ENCODE peak calls at places on chromosomes 13 and 19, in six cellular contexts. One of them, this sample, is unnamed.

GRCh38 chr13:46265292-46265691 is 53.6 kb downstream of the LRRC63 start:
- DNase-seq in testis: no peak
- DNase-seq in stomach: no peak
- DNase-seq in HCT116: no peak
- DNase-seq in adrenal gland: no peak
- DNase-seq in tibial nerve: no peak
- DNase-seq in this sample: no peak

GRCh38 chr19:16518483-16519229 is 22.5 kb downstream of the C19orf44 start:
- DNase-seq in testis: no peak
- DNase-seq in stomach: no peak
- DNase-seq in HCT116: no peak
- DNase-seq in adrenal gland: no peak
- DNase-seq in tibial nerve: no peak
- DNase-seq in this sample: no peak

GRCh38 chr13:38602261-38602660 is 84.6 kb upstream of the FREM2 start:
- DNase-seq in testis: peak; percentile 37
- DNase-seq in stomach: no peak
- DNase-seq in HCT116: no peak
- DNase-seq in adrenal gland: no peak
- DNase-seq in tibial nerve: no peak
- DNase-seq in this sample: no peak

GRCh38 chr19:5387472-5387871 is 46.9 kb upstream of the PTPRS start:
- DNase-seq in testis: no peak
- DNase-seq in stomach: no peak
- DNase-seq in HCT116: no peak
- DNase-seq in adrenal gland: no peak
- DNase-seq in tibial nerve: no peak
- DNase-seq in this sample: no peak

GRCh38 chr13:97140611-97141010 is 81.5 kb upstream of the MBNL2 start:
- DNase-seq in testis: peak; percentile 59
- DNase-seq in stomach: no peak
- DNase-seq in HCT116: no peak
- DNase-seq in adrenal gland: no peak
- DNase-seq in tibial nerve: no peak
- DNase-seq in this sample: no peak

GRCh38 chr13:38804061-38804460 is 117.2 kb downstream of the FREM2 start:
- DNase-seq in testis: no peak
- DNase-seq in stomach: no peak
- DNase-seq in HCT116: no peak
- DNase-seq in adrenal gland: no peak
- DNase-seq in tibial nerve: no peak
- DNase-seq in this sample: no peak

GRCh38 chr13:68970532-68970931 is 1137.1 kb upstream of the ATXN8OS start:
- DNase-seq in testis: no peak
- DNase-seq in stomach: no peak
- DNase-seq in HCT116: no peak
- DNase-seq in adrenal gland: no peak
- DNase-seq in tibial nerve: no peak
- DNase-seq in this sample: no peak

GRCh38 chr19:23527797-23528196 is 132.5 kb upstream of the ZNF91 start:
- DNase-seq in testis: no peak
- DNase-seq in stomach: no peak
- DNase-seq in HCT116: no peak
- DNase-seq in adrenal gland: no peak
- DNase-seq in tibial nerve: no peak
- DNase-seq in this sample: no peak

GRCh38 chr19:6343462-6343861 is 10.1 kb upstream of the ACER1 start:
- DNase-seq in testis: no peak
- DNase-seq in stomach: no peak
- DNase-seq in HCT116: no peak
- DNase-seq in adrenal gland: no peak
- DNase-seq in tibial nerve: no peak
- DNase-seq in this sample: no peak

GRCh38 chr13:60986301-60986700 is 429.3 kb downstream of the PCDH20 start:
- DNase-seq in testis: no peak
- DNase-seq in stomach: no peak
- DNase-seq in HCT116: no peak
- DNase-seq in adrenal gland: no peak
- DNase-seq in tibial nerve: no peak
- DNase-seq in this sample: no peak

GRCh38 chr13:38630780-38631179 is 56.1 kb upstream of the FREM2 start:
- DNase-seq in testis: no peak
- DNase-seq in stomach: no peak
- DNase-seq in HCT116: no peak
- DNase-seq in adrenal gland: no peak
- DNase-seq in tibial nerve: no peak
- DNase-seq in this sample: no peak

GRCh38 chr13:32917504-32917903 is 98.7 kb upstream of the KL start:
- DNase-seq in testis: no peak
- DNase-seq in stomach: no peak
- DNase-seq in HCT116: no peak
- DNase-seq in adrenal gland: no peak
- DNase-seq in tibial nerve: no peak
- DNase-seq in this sample: no peak

GRCh38 chr13:59024434-59024833 is 1139.3 kb downstream of the DIAPH3 start:
- DNase-seq in testis: no peak
- DNase-seq in stomach: no peak
- DNase-seq in HCT116: no peak
- DNase-seq in adrenal gland: no peak
- DNase-seq in tibial nerve: no peak
- DNase-seq in this sample: no peak

GRCh38 chr19:54341295-54341694 is 2.3 kb upstream of the LILRA4 start:
- DNase-seq in testis: no peak
- DNase-seq in stomach: no peak
- DNase-seq in HCT116: no peak
- DNase-seq in adrenal gland: no peak
- DNase-seq in tibial nerve: no peak
- DNase-seq in this sample: no peak

GRCh38 chr19:3179739-3180293 is 1.2 kb downstream of the S1PR4 start:
- DNase-seq in testis: no peak
- DNase-seq in stomach: no peak
- DNase-seq in HCT116: no peak
- DNase-seq in adrenal gland: peak; percentile 14
- DNase-seq in tibial nerve: no peak
- DNase-seq in this sample: no peak

GRCh38 chr19:17807731-17808316 is 12.9 kb downstream of the B3GNT3 start:
- DNase-seq in testis: no peak
- DNase-seq in stomach: no peak
- DNase-seq in HCT116: no peak
- DNase-seq in adrenal gland: no peak
- DNase-seq in tibial nerve: no peak
- DNase-seq in this sample: no peak

GRCh38 chr13:80408270-80408669 is 67.3 kb upstream of the SPRY2 start:
- DNase-seq in testis: no peak
- DNase-seq in stomach: no peak
- DNase-seq in HCT116: no peak
- DNase-seq in adrenal gland: no peak
- DNase-seq in tibial nerve: no peak
- DNase-seq in this sample: no peak
- TF ChIP-seq CTCF in testis: no peak
- TF ChIP-seq CTCF in stomach: no peak
- TF ChIP-seq CTCF in HCT116: peak; percentile 10
- TF ChIP-seq CTCF in adrenal gland: no peak
- TF ChIP-seq CTCF in tibial nerve: no peak
- TF ChIP-seq CTCF in this sample: no peak

GRCh38 chr19:45076029-45076850 is at the start of gene ZNF296:
- DNase-seq in testis: peak; percentile 70
- DNase-seq in stomach: peak; percentile 94
- DNase-seq in HCT116: peak; percentile 75
- DNase-seq in adrenal gland: peak; percentile 76
- DNase-seq in tibial nerve: peak; percentile 41
- DNase-seq in this sample: no peak
- TF ChIP-seq POLR2A in testis: no peak
- TF ChIP-seq POLR2A in stomach: no peak
- TF ChIP-seq POLR2A in HCT116: peak; percentile 85
- TF ChIP-seq POLR2A in adrenal gland: no peak
- TF ChIP-seq POLR2A in tibial nerve: peak; percentile 30
- TF ChIP-seq POLR2A in this sample: peak; percentile 38

DNA sequence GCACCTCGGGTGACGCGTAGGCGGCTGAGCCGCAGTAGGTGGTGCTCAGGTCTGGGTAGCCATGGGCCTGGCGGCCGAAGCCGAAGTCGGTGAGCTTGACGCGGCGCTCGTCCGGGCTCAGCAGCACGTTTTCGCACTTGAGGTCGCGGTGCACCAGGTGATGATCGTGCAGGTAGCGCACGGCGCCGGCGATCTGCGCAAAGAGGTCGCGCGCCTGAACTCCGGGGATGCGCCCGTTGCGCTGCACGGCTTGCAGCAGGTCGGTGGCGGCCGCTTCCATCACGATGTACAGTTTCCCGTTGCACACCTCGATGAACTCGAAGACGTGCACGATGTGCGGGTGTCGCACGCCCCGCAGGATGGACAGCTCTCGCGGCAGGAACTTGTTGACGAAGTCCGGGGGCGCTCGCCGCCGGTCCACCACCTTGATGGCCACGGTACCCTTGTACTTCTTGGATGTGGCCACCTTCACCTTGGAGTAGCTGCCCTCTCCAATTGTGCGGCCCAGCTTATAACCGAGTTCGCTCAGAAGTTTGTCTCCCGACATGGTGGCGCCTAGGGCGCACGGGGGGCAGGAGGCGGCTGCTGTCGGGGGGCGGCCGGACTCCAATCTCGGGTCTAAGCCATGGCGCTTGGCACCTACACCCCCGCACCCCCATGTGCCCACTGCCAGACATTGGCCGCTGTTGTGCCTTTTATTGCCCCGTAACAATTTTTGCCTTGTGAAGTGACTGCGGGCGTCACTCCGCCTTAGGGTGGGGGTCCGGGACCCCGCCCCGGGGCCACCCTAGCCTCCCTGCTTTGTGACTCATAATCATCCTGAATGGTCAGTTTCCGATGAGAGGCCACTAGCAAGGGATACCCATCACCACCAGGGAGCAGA is at the start of gene TSSK6:
- DNase-seq in testis: no peak
- DNase-seq in stomach: no peak
- DNase-seq in HCT116: no peak
- DNase-seq in adrenal gland: no peak
- DNase-seq in tibial nerve: no peak
- DNase-seq in this sample: no peak
- TF ChIP-seq CTCF in testis: no peak
- TF ChIP-seq CTCF in stomach: no peak
- TF ChIP-seq CTCF in HCT116: peak; percentile 45
- TF ChIP-seq CTCF in adrenal gland: no peak
- TF ChIP-seq CTCF in tibial nerve: no peak
- TF ChIP-seq CTCF in this sample: no peak

GRCh38 chr13:51793570-51794273 is 10.2 kb downstream of the DHRS12 start:
- DNase-seq in testis: no peak
- DNase-seq in stomach: no peak
- DNase-seq in HCT116: peak; percentile 55
- DNase-seq in adrenal gland: peak; percentile 78
- DNase-seq in tibial nerve: no peak
- DNase-seq in this sample: no peak
- TF ChIP-seq POLR2A in testis: no peak
- TF ChIP-seq POLR2A in stomach: no peak
- TF ChIP-seq POLR2A in HCT116: no peak
- TF ChIP-seq POLR2A in adrenal gland: no peak
- TF ChIP-seq POLR2A in tibial nerve: no peak
- TF ChIP-seq POLR2A in this sample: no peak

GRCh38 chr13:27338816-27339215 is 68.2 kb downstream of the RASL11A start:
- DNase-seq in testis: no peak
- DNase-seq in stomach: no peak
- DNase-seq in HCT116: peak; percentile 36
- DNase-seq in adrenal gland: no peak
- DNase-seq in tibial nerve: no peak
- DNase-seq in this sample: no peak
- TF ChIP-seq CTCF in testis: no peak
- TF ChIP-seq CTCF in stomach: no peak
- TF ChIP-seq CTCF in HCT116: peak; percentile 46
- TF ChIP-seq CTCF in adrenal gland: no peak
- TF ChIP-seq CTCF in tibial nerve: no peak
- TF ChIP-seq CTCF in this sample: no peak

DNA sequence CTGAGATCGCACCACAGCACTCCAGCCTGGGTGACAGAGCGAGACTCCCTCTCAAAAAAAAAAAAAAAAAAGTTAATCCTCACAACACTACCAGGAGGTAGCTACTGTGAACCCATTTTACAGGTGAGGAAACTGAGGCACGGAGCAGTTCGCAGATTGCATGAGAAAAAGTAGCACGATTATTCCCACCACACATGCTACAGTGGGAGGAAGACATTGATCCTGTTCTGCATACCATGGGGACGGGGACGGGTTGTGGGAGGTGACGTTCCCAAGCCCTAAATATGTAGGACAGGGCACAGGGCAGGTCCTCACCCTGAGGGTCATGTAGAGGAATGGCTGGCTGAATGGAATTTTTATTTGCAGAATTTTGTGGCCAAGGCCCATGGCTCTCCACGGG is 23.7 kb downstream of the CLEC17A start:
- DNase-seq in testis: no peak
- DNase-seq in stomach: no peak
- DNase-seq in HCT116: no peak
- DNase-seq in adrenal gland: no peak
- DNase-seq in tibial nerve: no peak
- DNase-seq in this sample: no peak
- TF ChIP-seq POLR2A in testis: no peak
- TF ChIP-seq POLR2A in stomach: no peak
- TF ChIP-seq POLR2A in HCT116: no peak
- TF ChIP-seq POLR2A in adrenal gland: no peak
- TF ChIP-seq POLR2A in tibial nerve: no peak
- TF ChIP-seq POLR2A in this sample: no peak

GRCh38 chr19:51824603-51825002 is 29.6 kb downstream of the FPR3 start:
- DNase-seq in testis: no peak
- DNase-seq in stomach: no peak
- DNase-seq in HCT116: no peak
- DNase-seq in adrenal gland: no peak
- DNase-seq in tibial nerve: no peak
- DNase-seq in this sample: no peak

DNA sequence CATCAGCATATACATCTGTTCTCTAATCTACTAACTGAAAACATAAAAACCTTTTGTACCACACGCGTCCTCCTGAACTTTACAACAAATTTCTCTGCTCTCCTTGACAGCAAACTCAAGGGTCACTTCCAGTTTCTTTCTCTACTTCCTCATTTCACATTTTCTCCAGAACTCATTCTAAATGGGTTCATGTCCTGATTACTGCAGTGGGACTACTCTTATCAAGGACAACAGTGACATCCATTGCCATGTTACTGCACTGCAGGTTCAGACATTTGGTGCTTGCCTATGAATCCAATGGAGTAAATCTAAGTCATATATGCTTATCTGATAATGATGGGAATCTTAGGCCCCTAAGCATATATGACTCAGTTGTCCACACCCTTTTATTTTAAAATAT is 35.3 kb downstream of the FPR3 start:
- DNase-seq in testis: no peak
- DNase-seq in stomach: no peak
- DNase-seq in HCT116: no peak
- DNase-seq in adrenal gland: no peak
- DNase-seq in tibial nerve: no peak
- DNase-seq in this sample: no peak
- TF ChIP-seq CTCF in testis: no peak
- TF ChIP-seq CTCF in stomach: no peak
- TF ChIP-seq CTCF in HCT116: no peak
- TF ChIP-seq CTCF in adrenal gland: peak; percentile 51
- TF ChIP-seq CTCF in tibial nerve: peak; percentile 28
- TF ChIP-seq CTCF in this sample: no peak